ENCODE peak calls at places on chromosome 7, in nine cellular contexts. W is spleen, D is upper lobe of right lung, A is nephron progenitor cell, X is prostate gland, H is GM20000, G is lower lobe of right lung, R is astrocyte of the spinal cord, Y is fibroblast of the aortic adventitia. N is an unnamed sample.

GRCh38 chr7:1237704-1238255 is 5.1 kb downstream of the UNCX start:
- DNase-seq in X (no peak), D (no peak), R (no peak), A (no peak), G (no peak), Y (no peak), H (no peak), W (peak), N (no peak)

GRCh38 chr7:74269757-74270277 is 15.6 kb upstream of the RFC2 start:
- DNase-seq in W (peak), X (no peak), R (peak), D (peak), G (peak), H (peak), Y (peak), A (peak), N (peak)

GRCh38 chr7:88396295-88396947 is 89.7 kb upstream of the STEAP4 start:
- DNase-seq in A (no peak), Y (no peak), R (no peak), X (no peak), G (no peak), W (no peak), D (no peak), H (peak), N (no peak)

GRCh38 chr7:107167483-107168232 is 1.1 kb upstream of the HBP1 start:
- DNase-seq in W (no peak), X (peak), H (peak), R (peak), D (no peak), A (peak), G (peak), Y (peak), N (peak)

GRCh38 chr7:77791336-77791735 is 6.9 kb downstream of the TMEM60 start:
- DNase-seq in G (no peak), A (no peak), X (peak), W (no peak), R (no peak), Y (no peak), D (no peak), H (no peak), N (no peak)

GRCh38 chr7:4707134-4707651 is 25.1 kb downstream of the FOXK1 start:
- DNase-seq in R (peak), G (no peak), W (no peak), Y (no peak), H (no peak), A (no peak), D (no peak), X (no peak), N (no peak)

GRCh38 chr7:47795631-47796030 is 152.6 kb downstream of the PKD1L1 start:
- DNase-seq in D (no peak), Y (peak), H (no peak), W (no peak), A (no peak), X (no peak), R (peak), G (no peak), N (no peak)

GRCh38 chr7:27442446-27442845 is 199.8 kb downstream of the EVX1 start:
- DNase-seq in Y (peak), H (no peak), X (no peak), D (no peak), G (no peak), W (no peak), A (no peak), R (peak), N (peak)

GRCh38 chr7:129095258-129095657 is 40.3 kb upstream of the TNPO3 start:
- DNase-seq in D (no peak), G (no peak), Y (no peak), A (no peak), R (no peak), W (no peak), X (no peak), H (peak), N (no peak)

GRCh38 chr7:26013551-26014083 is 138.4 kb upstream of the NFE2L3 start:
- DNase-seq in D (no peak), W (no peak), Y (no peak), G (no peak), X (no peak), A (no peak), H (no peak), R (no peak), N (no peak)

GRCh38 chr7:102138676-102139075 is 148.0 kb upstream of the SH2B2 start:
- DNase-seq in G (no peak), X (no peak), W (no peak), R (no peak), Y (no peak), D (no peak), A (no peak), H (no peak), N (no peak)

GRCh38 chr7:107327986-107328569 is 141.8 kb upstream of the GPR22 start:
- DNase-seq in A (no peak), G (no peak), R (peak), H (no peak), X (no peak), W (no peak), D (no peak), Y (peak), N (peak)

GRCh38 chr7:105840981-105841749 is 35.2 kb downstream of the ATXN7L1 start:
- DNase-seq in G (no peak), Y (no peak), X (no peak), A (no peak), R (no peak), W (no peak), H (no peak), D (no peak), N (no peak)

DNA sequence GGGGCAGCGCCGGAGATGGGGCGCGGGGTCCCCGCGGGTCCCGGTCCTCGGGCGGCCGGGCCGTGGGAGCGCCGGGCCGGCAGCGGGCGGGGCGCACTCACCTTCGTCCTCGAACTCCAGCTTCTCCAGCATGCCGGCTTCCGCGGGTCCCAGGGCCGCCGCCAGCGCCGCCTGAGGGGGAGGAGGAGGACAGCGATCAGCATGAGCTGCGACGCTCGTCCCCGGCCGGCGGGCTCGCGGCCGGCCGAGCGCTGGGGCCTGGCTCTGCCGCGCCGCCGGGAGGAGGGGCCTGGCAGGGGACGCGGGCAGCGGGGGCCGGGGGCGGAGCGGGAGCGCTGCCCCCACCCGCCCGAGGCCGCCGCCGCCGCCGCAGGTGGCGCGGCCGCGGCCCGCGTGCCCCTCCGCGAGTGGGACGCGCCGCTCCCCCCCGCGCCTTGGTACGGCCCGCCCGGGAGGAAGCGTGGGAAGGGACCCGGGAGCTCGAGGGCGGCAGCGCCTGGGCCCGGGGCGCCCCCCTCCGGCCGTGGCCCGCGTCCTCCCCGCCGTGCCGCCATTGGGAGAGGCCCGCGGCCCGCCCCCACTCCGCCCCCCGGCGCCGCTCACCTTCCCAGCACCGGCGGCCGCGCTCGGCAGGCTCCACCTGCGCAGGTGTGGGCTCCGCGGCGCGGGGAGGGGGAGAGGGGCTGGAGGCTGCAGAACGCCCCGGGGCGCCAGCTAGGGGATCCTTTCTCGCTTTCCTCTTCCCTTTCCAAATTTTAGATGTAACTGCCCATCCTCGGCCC is 112.5 kb upstream of the RHEB start:
- DNase-seq in Y (peak), G (peak), W (peak), X (peak), A (peak), D (peak), R (peak), H (peak), N (peak)
- TF ChIP-seq CTCF in Y (peak), G (no peak), W (no peak), X (peak), A (no peak), D (peak), R (peak), H (peak), N (peak)

GRCh38 chr7:39153113-39153512 is 175.4 kb downstream of the POU6F2 start:
- DNase-seq in Y (no peak), W (no peak), R (no peak), A (no peak), H (no peak), D (no peak), X (no peak), G (no peak), N (no peak)

GRCh38 chr7:39154815-39155214 is 177.1 kb downstream of the POU6F2 start:
- DNase-seq in W (no peak), R (no peak), A (no peak), Y (no peak), H (no peak), D (no peak), G (no peak), X (no peak), N (no peak)

GRCh38 chr7:39158367-39158766 is 180.7 kb downstream of the POU6F2 start:
- DNase-seq in A (no peak), W (no peak), Y (no peak), G (no peak), D (no peak), X (no peak), H (no peak), R (no peak), N (no peak)

GRCh38 chr7:39153647-39154046 is 175.9 kb downstream of the POU6F2 start:
- DNase-seq in R (no peak), Y (no peak), D (no peak), W (no peak), A (no peak), G (no peak), X (no peak), H (no peak), N (no peak)
- TF ChIP-seq CTCF in R (no peak), Y (no peak), D (no peak), W (no peak), A (no peak), G (no peak), X (no peak), H (no peak), N (no peak)

DNA sequence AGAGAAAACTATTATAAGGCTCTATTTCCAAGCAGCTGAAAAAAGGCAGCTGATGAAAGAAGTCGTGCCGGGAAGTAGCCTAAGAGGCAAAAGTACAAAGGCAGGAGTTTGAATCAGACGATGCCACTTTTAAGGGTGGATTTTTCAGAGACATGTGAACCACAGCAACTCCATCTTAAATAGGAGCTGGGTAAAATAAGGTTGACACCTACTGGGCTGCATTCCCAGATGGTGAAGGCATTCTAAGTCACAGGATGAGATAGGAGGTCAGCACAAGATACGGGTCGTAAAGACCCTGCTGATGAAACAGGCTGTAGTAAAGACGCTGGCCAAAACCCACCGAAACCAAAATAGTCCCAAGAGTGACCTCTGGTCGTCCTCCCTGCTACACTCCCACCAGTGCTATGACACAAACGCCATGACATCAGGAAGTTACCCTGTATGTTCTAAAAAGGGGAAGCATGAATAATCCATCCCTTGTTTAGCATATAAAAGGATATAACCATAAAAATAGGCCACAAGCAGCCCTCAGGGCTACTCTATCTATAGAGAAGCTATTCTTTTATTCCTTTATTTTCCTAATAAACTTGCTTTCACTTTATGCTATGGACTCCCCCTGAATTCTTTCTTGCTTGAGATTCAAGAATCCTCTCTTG is 45.5 kb upstream of the PRSS1 start:
- DNase-seq in H (no peak), Y (no peak), D (no peak), W (no peak), A (no peak), X (no peak), R (no peak), G (no peak), N (no peak)
- TF ChIP-seq CTCF in H (no peak), Y (no peak), D (no peak), W (no peak), A (no peak), X (no peak), R (no peak), G (no peak), N (no peak)

GRCh38 chr7:133252506-133252857 is 396 bp upstream of the EXOC4 start:
- DNase-seq in A (no peak), G (no peak), Y (no peak), W (no peak), D (no peak), H (no peak), X (no peak), R (no peak), N (no peak)

GRCh38 chr7:133253522-133253882 is 624 bp downstream of the EXOC4 start:
- DNase-seq in G (no peak), D (no peak), W (no peak), A (peak), X (peak), Y (peak), R (no peak), H (no peak), N (peak)

GRCh38 chr7:133255461-133255860 is 2.6 kb downstream of the EXOC4 start:
- DNase-seq in X (no peak), W (no peak), H (no peak), Y (no peak), A (no peak), D (no peak), R (no peak), G (no peak), N (no peak)

GRCh38 chr7:133248901-133249300 is 4.0 kb upstream of the EXOC4 start:
- DNase-seq in X (no peak), H (no peak), R (no peak), Y (no peak), D (no peak), A (no peak), W (no peak), G (no peak), N (no peak)

DNA sequence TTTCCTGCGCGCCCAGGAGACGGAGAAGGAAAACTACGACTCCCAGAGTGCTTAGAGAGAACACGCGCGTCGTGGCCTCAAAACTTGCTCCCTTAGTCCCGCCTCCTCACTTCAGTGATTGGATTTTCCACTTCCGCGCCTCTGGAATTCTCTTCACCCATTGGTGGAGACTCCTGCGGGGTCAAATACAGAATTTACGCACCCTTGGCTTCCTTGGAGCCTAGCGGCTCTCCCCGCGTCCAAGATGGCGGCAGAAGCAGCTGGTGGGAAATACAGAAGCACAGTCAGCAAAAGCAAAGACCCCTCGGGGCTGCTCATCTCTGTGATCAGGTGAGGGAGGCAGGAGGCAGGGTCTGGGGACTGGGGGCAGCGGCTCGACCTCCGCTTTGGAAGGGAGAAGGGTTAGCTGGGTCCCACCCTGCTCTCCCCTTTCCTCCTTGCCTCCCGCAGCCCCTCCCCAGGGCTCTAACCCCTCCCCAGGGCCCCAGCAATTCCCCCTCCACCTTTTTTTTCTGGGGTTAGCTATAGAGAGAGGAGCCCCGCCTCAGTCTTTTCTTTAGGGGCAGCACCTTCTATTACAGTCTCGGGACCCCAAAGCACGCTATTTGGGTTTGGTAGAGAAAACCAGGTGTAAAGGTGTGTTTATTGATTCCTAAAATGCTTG is at the start of gene EXOC4:
- DNase-seq in X (peak), D (peak), W (peak), R (peak), H (peak), Y (peak), G (peak), A (peak), N (peak)
- TF ChIP-seq CTCF in X (no peak), D (no peak), W (no peak), R (no peak), H (no peak), Y (no peak), G (no peak), A (no peak), N (no peak)

DNA sequence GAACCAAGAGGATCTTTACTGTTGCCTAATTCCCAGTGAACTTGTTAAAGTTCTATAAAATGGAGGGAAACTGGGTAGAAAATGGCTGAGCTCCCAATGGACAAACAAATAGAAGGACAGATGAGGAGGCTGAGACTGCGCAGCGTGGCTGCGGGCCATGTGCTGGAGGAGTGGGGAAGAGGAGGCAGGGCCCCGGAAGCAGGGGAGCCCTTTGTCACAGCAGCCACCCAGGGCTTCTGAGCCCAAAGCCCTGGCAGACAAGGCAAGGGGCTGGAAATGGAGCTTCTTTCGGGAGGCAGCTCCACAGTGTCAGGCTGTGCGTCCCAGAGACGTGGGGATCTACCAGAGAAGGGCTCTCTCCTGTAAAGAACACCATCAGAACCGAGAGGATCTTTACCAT is 13.8 kb upstream of the CNPY1 start:
- DNase-seq in Y (no peak), D (no peak), H (no peak), X (no peak), R (no peak), A (no peak), W (peak), G (no peak), N (no peak)
- TF ChIP-seq CTCF in Y (no peak), D (no peak), H (no peak), X (no peak), R (no peak), A (no peak), W (no peak), G (no peak), N (no peak)

GRCh38 chr7:81501220-81501619 is 268.6 kb downstream of the HGF start:
- DNase-seq in A (no peak), G (no peak), H (no peak), R (peak), W (no peak), D (no peak), X (no peak), Y (peak), N (peak)
- TF ChIP-seq CTCF in A (no peak), G (no peak), H (no peak), R (peak), W (no peak), D (peak), X (no peak), Y (peak), N (peak)

GRCh38 chr7:153835104-153835503 is 217.1 kb upstream of the DPP6 start:
- DNase-seq in A (no peak), D (no peak), G (no peak), Y (no peak), X (no peak), H (no peak), W (no peak), R (no peak), N (no peak)
- TF ChIP-seq CTCF in A (no peak), D (peak), G (no peak), Y (no peak), X (no peak), H (no peak), W (no peak), R (no peak), N (peak)

GRCh38 chr7:55305130-55305529 is 60.0 kb upstream of the LANCL2 start:
- DNase-seq in R (no peak), W (no peak), A (no peak), X (no peak), D (no peak), H (no peak), G (no peak), Y (no peak), N (no peak)
- TF ChIP-seq CTCF in R (no peak), W (no peak), A (no peak), X (no peak), D (no peak), H (no peak), G (no peak), Y (no peak), N (no peak)

GRCh38 chr7:127486654-127487053 is 94.1 kb upstream of the ZNF800 start:
- DNase-seq in D (no peak), X (no peak), R (no peak), H (no peak), A (no peak), Y (no peak), W (no peak), G (no peak), N (peak)
- TF ChIP-seq CTCF in D (no peak), X (no peak), R (peak), H (no peak), A (no peak), Y (no peak), W (no peak), G (no peak), N (no peak)

GRCh38 chr7:90708841-90709317 is 112.8 kb downstream of the CDK14 start:
- DNase-seq in R (no peak), Y (peak), X (no peak), G (no peak), H (peak), W (no peak), D (no peak), A (peak), N (peak)
- TF ChIP-seq CTCF in R (peak), Y (peak), X (peak), G (peak), H (peak), W (peak), D (peak), A (peak), N (peak)